ENCODE peak calls at places on chromosomes 7 and 10, in four cellular contexts. One of them, this sample, is unnamed.

GRCh38 chr7:70317356-70317755 is 719.1 kb downstream of the AUTS2 start:
- DNase-seq in ACHN: no peak
- DNase-seq in C1 segment of cervical spinal cord: no peak
- DNase-seq in EL: no peak
- DNase-seq in this sample: no peak

GRCh38 chr10:96502561-96503267 is 11.0 kb downstream of the TLL2 start:
- DNase-seq in ACHN: peak; percentile 82
- DNase-seq in C1 segment of cervical spinal cord: no peak
- DNase-seq in EL: no peak
- DNase-seq in this sample: no peak

GRCh38 chr10:60335708-60336107 is 54.0 kb downstream of the ANK3 start:
- DNase-seq in ACHN: peak; percentile 22
- DNase-seq in EL: peak; percentile 14
- DNase-seq in C1 segment of cervical spinal cord: peak; percentile 65
- DNase-seq in this sample: no peak

GRCh38 chr7:8228068-8228467 is 33.9 kb downstream of the ICA1 start:
- DNase-seq in C1 segment of cervical spinal cord: no peak
- DNase-seq in EL: no peak
- DNase-seq in ACHN: no peak
- DNase-seq in this sample: no peak

GRCh38 chr10:497898-498451 is 191.5 kb downstream of the DIP2C start:
- DNase-seq in ACHN: no peak
- DNase-seq in EL: no peak
- DNase-seq in C1 segment of cervical spinal cord: no peak
- DNase-seq in this sample: no peak

GRCh38 chr10:77236700-77237099 is 400.9 kb downstream of the KCNMA1 start:
- DNase-seq in C1 segment of cervical spinal cord: no peak
- DNase-seq in EL: peak; percentile 53
- DNase-seq in ACHN: peak; percentile 35
- DNase-seq in this sample: no peak

GRCh38 chr7:1228535-1229333 is 3.9 kb upstream of the UNCX start:
- DNase-seq in C1 segment of cervical spinal cord: peak; percentile 52
- DNase-seq in ACHN: no peak
- DNase-seq in EL: no peak
- DNase-seq in this sample: no peak

GRCh38 chr7:105389090-105389650 is 449 bp upstream of the SRPK2 start:
- DNase-seq in C1 segment of cervical spinal cord: no peak
- DNase-seq in ACHN: peak; percentile 82
- DNase-seq in EL: peak; percentile 63
- DNase-seq in this sample: peak; percentile 59

GRCh38 chr10:92897916-92898315 is 49.6 kb downstream of the EXOC6 start:
- DNase-seq in EL: peak; percentile 14
- DNase-seq in C1 segment of cervical spinal cord: no peak
- DNase-seq in ACHN: no peak
- DNase-seq in this sample: no peak